ENCODE peak calls at places on chromosomes 11 and 22, in four cellular contexts. H is mesenchymal stem cell, T is trophoblast cell, D is tibial artery. I is an unnamed sample.

GRCh38 chr22:29260601-29261315 is 7.0 kb downstream of the RHBDD3 start:
- DNase-seq in H (no peak), T (no peak), D (peak; percentile 55), I (no peak)

GRCh38 chr22:17087176-17088131 is 2.7 kb downstream of the IL17RA start:
- DNase-seq in H (peak; percentile 34), T (no peak), D (peak; percentile 55), I (peak; percentile 50)

GRCh38 chr11:121328967-121329653 is 36.5 kb downstream of the SC5D start:
- DNase-seq in H (no peak), T (no peak), D (no peak), I (no peak)

GRCh38 chr11:64742087-64742939 is 1.6 kb downstream of the RASGRP2 start:
- DNase-seq in H (peak; percentile 25), T (peak; percentile 38), D (no peak), I (no peak)

GRCh38 chr22:25051073-25051472 is 98.6 kb downstream of the KIAA1671 start:
- DNase-seq in H (no peak), T (no peak), D (no peak), I (no peak)

GRCh38 chr11:4890279-4890678 is 8.6 kb downstream of the OR51T1 start:
- DNase-seq in H (no peak), T (peak; percentile 7), D (no peak), I (no peak)

GRCh38 chr22:23216331-23217170 is 36.2 kb downstream of the BCR start:
- DNase-seq in H (no peak), T (peak; percentile 9), D (no peak), I (no peak)

GRCh38 chr11:10394229-10395100 is 60.6 kb upstream of the AMPD3 start:
- DNase-seq in H (peak; percentile 49), T (peak; percentile 99), D (no peak), I (peak; percentile 90)

GRCh38 chr22:27175444-27175843 is 518.1 kb downstream of the MIAT start:
- DNase-seq in H (no peak), T (no peak), D (no peak), I (no peak)

GRCh38 chr11:133082453-133082781 is 449.9 kb downstream of the OPCML start:
- DNase-seq in H (no peak), T (no peak), D (no peak), I (no peak)

GRCh38 chr11:79374707-79375106 is 66.1 kb downstream of the TENM4 start:
- DNase-seq in H (no peak), T (no peak), D (no peak), I (no peak)

GRCh38 chr11:75431533-75432525 is 1.2 kb downstream of the KLHL35 start:
- DNase-seq in H (no peak), T (no peak), D (no peak), I (no peak)

GRCh38 chr11:75429641-75429901 is 3.4 kb downstream of the KLHL35 start:
- DNase-seq in H (no peak), T (no peak), D (no peak), I (no peak)

GRCh38 chr11:75428989-75429640 is 3.9 kb downstream of the KLHL35 start:
- DNase-seq in H (no peak), T (no peak), D (no peak), I (no peak)

GRCh38 chr11:75430692-75431532 is 2.1 kb downstream of the KLHL35 start:
- DNase-seq in H (no peak), T (no peak), D (no peak), I (no peak)

GRCh38 chr11:75429902-75430691 is 2.9 kb downstream of the KLHL35 start:
- DNase-seq in H (peak; percentile 73), T (peak; percentile 84), D (peak; percentile 80), I (peak; percentile 67)
- H3K27me3 ChIP-seq in H (peaks cover 49% of the 10 kb centered on the region), T (peaks cover 52% of the 10 kb centered on the region), D (no peaks in the 10 kb centered on the region), I (peaks cover 5% of the 10 kb centered on the region)

DNA sequence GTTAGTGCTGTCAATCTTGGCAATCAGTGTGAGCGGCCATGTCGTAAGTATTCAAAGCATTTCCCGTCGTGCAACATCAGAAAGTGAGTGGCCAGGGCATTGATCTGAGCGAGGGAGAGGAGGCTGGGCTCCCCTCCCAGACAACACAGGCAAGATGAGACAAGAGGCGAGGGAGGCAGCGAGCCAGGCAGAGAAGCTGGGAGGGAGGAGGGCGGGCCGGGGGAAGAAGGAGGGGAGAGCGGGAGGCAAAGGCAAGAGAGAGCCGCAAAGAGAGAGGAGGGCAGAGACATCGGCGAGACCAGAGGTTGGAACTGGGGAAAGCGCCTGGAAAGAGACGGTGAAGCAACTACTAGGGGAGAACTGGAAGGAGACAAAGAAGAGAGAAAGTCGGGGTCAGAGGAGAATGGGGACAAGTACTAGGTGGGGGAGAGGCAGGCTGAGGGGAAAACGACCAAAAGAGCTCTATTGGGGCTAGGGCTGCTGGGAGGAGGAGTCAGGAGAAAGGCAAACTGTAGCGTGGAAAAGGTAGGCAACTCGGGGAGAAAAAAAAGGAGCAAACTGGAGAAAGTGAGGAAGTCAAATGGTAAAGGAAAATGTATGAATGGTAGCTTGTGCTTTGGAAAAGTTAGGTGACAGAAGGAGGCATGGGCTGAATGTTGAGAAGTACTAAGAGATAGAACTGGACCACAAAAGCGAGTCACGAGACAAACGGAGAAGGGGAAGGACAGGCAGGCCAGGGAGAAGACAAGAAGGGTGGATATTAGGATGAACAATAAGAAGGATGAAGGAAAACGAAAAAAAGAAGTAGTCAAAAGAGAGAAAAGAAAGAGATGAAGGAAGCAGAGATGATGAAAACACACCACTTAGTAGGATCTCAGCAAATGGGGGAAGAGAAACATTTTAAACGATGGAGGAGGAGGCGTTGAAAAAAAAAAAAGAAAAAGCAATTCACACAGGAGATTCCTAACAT is 130.5 kb upstream of the C11orf58 start:
- DNase-seq in H (peak; percentile 89), T (no peak), D (peak; percentile 88), I (peak; percentile 47)
- H3K27me3 ChIP-seq in H (peaks cover 84% of the 10 kb centered on the region), T (peaks cover 76% of the 10 kb centered on the region), D (no peaks in the 10 kb centered on the region), I (peaks cover 19% of the 10 kb centered on the region)

GRCh38 chr11:60825118-60825517 is 16.8 kb upstream of the CCDC86 start:
- DNase-seq in H (no peak), T (no peak), D (no peak), I (no peak)
- H3K27me3 ChIP-seq in H (peaks cover 61% of the 10 kb centered on the region), T (no peaks in the 10 kb centered on the region), D (no peaks in the 10 kb centered on the region), I (no peaks in the 10 kb centered on the region)

GRCh38 chr11:95297680-95298452 is 66.9 kb upstream of the SESN3 start:
- DNase-seq in H (no peak), T (no peak), D (no peak), I (no peak)
- H3K27me3 ChIP-seq in H (peaks cover 18% of the 10 kb centered on the region), T (no peaks in the 10 kb centered on the region), D (no peaks in the 10 kb centered on the region), I (no peaks in the 10 kb centered on the region)

GRCh38 chr11:66555416-66555815 is 8.7 kb downstream of the ACTN3 start:
- DNase-seq in H (no peak), T (no peak), D (no peak), I (no peak)
- H3K27me3 ChIP-seq in H (peaks cover 39% of the 10 kb centered on the region), T (no peaks in the 10 kb centered on the region), D (no peaks in the 10 kb centered on the region), I (no peaks in the 10 kb centered on the region)